ENCODE peak calls at places on chromosomes 13 and 19, in six cellular contexts. W is omental fat pad, T is T-helper 1 cell, M is neural crest cell, Z is fibroblast of pulmonary artery, A is adrenal gland. O is an unnamed sample.

GRCh38 chr19:55437410-55437809 is 5.7 kb downstream of the SHISA7 start:
- DNase-seq in Z (peak), M (peak), A (peak), W (no peak), T (no peak), O (no peak)

GRCh38 chr13:95100525-95101121 is 200.6 kb downstream of the ABCC4 start:
- DNase-seq in W (no peak), A (no peak), M (peak), T (peak), Z (peak), O (no peak)

GRCh38 chr13:39457274-39457673 is 145.7 kb downstream of the LHFPL6 start:
- DNase-seq in A (no peak), M (no peak), T (no peak), W (no peak), Z (no peak), O (no peak)

GRCh38 chr19:51460164-51460992 is 2.1 kb upstream of the SIGLEC8 start:
- DNase-seq in M (no peak), A (no peak), T (no peak), Z (peak), W (no peak), O (no peak)

GRCh38 chr19:1407662-1408299 is 395 bp downstream of the DAZAP1 start:
- DNase-seq in A (no peak), T (no peak), M (no peak), Z (no peak), W (no peak), O (no peak)

GRCh38 chr19:46357846-46358583 is 11.1 kb downstream of the PPP5C start:
- DNase-seq in T (no peak), W (no peak), Z (peak), M (no peak), A (no peak), O (no peak)

GRCh38 chr13:48265217-48265815 is 32.3 kb downstream of the ITM2B start:
- DNase-seq in A (no peak), M (no peak), W (no peak), T (peak), Z (no peak), O (no peak)

GRCh38 chr13:76383671-76384461 is 502.3 kb downstream of the KCTD12 start:
- DNase-seq in M (no peak), T (no peak), W (no peak), Z (peak), A (no peak), O (no peak)

GRCh38 chr19:48887861-48888612 is 10.5 kb downstream of the TULP2 start:
- DNase-seq in T (no peak), W (no peak), M (no peak), A (no peak), Z (no peak), O (no peak)

GRCh38 chr13:25170554-25171107 is 1.5 kb downstream of the AMER2 start:
- DNase-seq in W (no peak), M (peak), A (no peak), Z (no peak), T (no peak), O (no peak)

GRCh38 chr13:113916330-113916815 is 52.5 kb upstream of the GAS6 start:
- DNase-seq in T (no peak), M (no peak), A (no peak), Z (peak), W (no peak), O (no peak)

GRCh38 chr13:109867766-109868165 is 81.4 kb upstream of the IRS2 start:
- DNase-seq in T (no peak), A (no peak), W (no peak), Z (peak), M (no peak), O (no peak)

GRCh38 chr19:16342002-16342715 is 17.5 kb downstream of the KLF2 start:
- DNase-seq in A (peak), Z (no peak), T (peak), M (no peak), W (no peak), O (peak)

GRCh38 chr13:64414381-64414780 is 2815.8 kb downstream of the PCDH9 start:
- DNase-seq in T (no peak), Z (peak), M (no peak), A (no peak), W (no peak), O (no peak)

GRCh38 chr19:48969276-48970138 is 4.4 kb downstream of the FTL start:
- DNase-seq in M (no peak), A (no peak), T (no peak), Z (no peak), W (no peak), O (no peak)

GRCh38 chr19:40744554-40745401 is 5.5 kb downstream of the ACTMAP start:
- DNase-seq in Z (no peak), M (no peak), T (no peak), A (no peak), W (no peak), O (no peak)

GRCh38 chr19:9936151-9937000 is at the start of gene OLFM2:
- DNase-seq in Z (no peak), M (no peak), A (no peak), T (no peak), W (no peak), O (no peak)

GRCh38 chr13:40120288-40120687 is 464.8 kb downstream of the COG6 start:
- DNase-seq in A (no peak), Z (peak), T (no peak), W (no peak), M (no peak), O (no peak)

GRCh38 chr19:9940778-9941177 is 4.5 kb upstream of the OLFM2 start:
- DNase-seq in T (no peak), M (no peak), Z (no peak), W (no peak), A (no peak), O (no peak)

GRCh38 chr19:16531380-16531669 is 10.9 kb downstream of the CHERP start:
- DNase-seq in T (no peak), A (no peak), Z (no peak), M (no peak), W (no peak), O (no peak)

GRCh38 chr13:66765559-66765958 is 464.6 kb downstream of the PCDH9 start:
- DNase-seq in W (no peak), A (no peak), T (no peak), M (no peak), Z (no peak), O (no peak)

GRCh38 chr19:50921391-50922315 is 10.5 kb upstream of the KLK4 start:
- DNase-seq in W (no peak), T (no peak), A (no peak), Z (no peak), M (no peak), O (no peak)

GRCh38 chr13:27131202-27131623 is 40.4 kb downstream of the USP12 start:
- DNase-seq in A (no peak), T (peak), W (no peak), M (no peak), Z (no peak), O (peak)

GRCh38 chr19:12721656-12722565 is 1.8 kb downstream of the TNPO2 start:
- DNase-seq in A (peak), T (peak), M (peak), Z (peak), W (no peak), O (peak)

GRCh38 chr19:11261431-11261901 is 858 bp downstream of the DOCK6 start:
- DNase-seq in A (no peak), W (no peak), Z (no peak), T (no peak), M (no peak), O (no peak)

GRCh38 chr13:113001251-113002140 is 32.5 kb downstream of the MCF2L start:
- DNase-seq in W (no peak), Z (peak), A (peak), M (peak), T (no peak), O (no peak)

GRCh38 chr13:29943301-29944085 is 93.1 kb upstream of the UBL3 start:
- DNase-seq in T (no peak), A (no peak), M (no peak), W (no peak), Z (no peak), O (no peak)

GRCh38 chr13:45658586-45659235 is 43.2 kb upstream of the ERICH6B start:
- DNase-seq in A (no peak), T (no peak), Z (peak), W (no peak), M (no peak), O (no peak)

GRCh38 chr13:31167490-31167889 is 5.8 kb upstream of the HSPH1 start:
- DNase-seq in T (peak), Z (no peak), M (no peak), W (no peak), A (no peak), O (peak)